ENCODE peak calls at places on chromosomes 12 and 14, in eight cellular contexts. V is SW480; S is BJ; E is iPS-NIHi11; D is lower leg skin; N is AG10803; M is stimulated activated CD4-positive, alpha-beta T cell treated with anti-CD3 and anti-CD28 coated beads, TNF-alpha, amount 100 ng/mL, for 48 hours; H is naive thymus-derived CD8-positive, alpha-beta T cell. X is an unnamed sample.

GRCh38 chr12:116492703-116493324 is 66.4 kb upstream of the MAP1LC3B2 start:
- DNase-seq in N (peak), S (no peak), V (peak), E (no peak), H (no peak), M (no peak), D (no peak), X (peak)

GRCh38 chr14:105999361-106000028 is 473.1 kb downstream of the TMEM121 start:
- DNase-seq in S (no peak), E (no peak), D (no peak), H (peak), N (peak), M (peak), V (peak), X (no peak)

GRCh38 chr14:92938235-92938875 is 15.4 kb downstream of the CHGA start:
- DNase-seq in E (no peak), H (no peak), V (no peak), M (no peak), D (no peak), N (no peak), S (no peak), X (no peak)

GRCh38 chr12:123035841-123036240 is 55.4 kb downstream of the ARL6IP4 start:
- DNase-seq in D (no peak), N (no peak), H (no peak), E (no peak), M (no peak), V (no peak), S (no peak), X (no peak)

GRCh38 chr14:73472182-73473114 is 14.1 kb upstream of the NUMB start:
- DNase-seq in M (no peak), S (no peak), H (no peak), D (peak), N (peak), E (peak), V (peak), X (peak)

GRCh38 chr12:131112016-131112415 is 158.3 kb downstream of the ADGRD1 start:
- DNase-seq in S (no peak), N (peak), M (no peak), D (no peak), V (no peak), H (no peak), E (no peak), X (peak)

GRCh38 chr12:107320031-107320928 is 226.9 kb upstream of the CRY1 start:
- DNase-seq in N (peak), S (no peak), E (peak), H (peak), D (peak), M (peak), V (peak), X (no peak)

GRCh38 chr12:51333536-51333935 is 9.6 kb upstream of the BIN2 start:
- DNase-seq in V (no peak), N (no peak), H (no peak), E (no peak), D (no peak), M (no peak), S (no peak), X (no peak)

GRCh38 chr12:100326208-100326607 is 30.7 kb upstream of the SLC17A8 start:
- DNase-seq in H (no peak), E (no peak), M (no peak), S (no peak), N (no peak), V (no peak), D (no peak), X (no peak)

GRCh38 chr12:56935157-56935556 is 949 bp upstream of the SDR9C7 start:
- DNase-seq in H (no peak), N (no peak), S (no peak), D (no peak), E (no peak), M (no peak), V (no peak), X (no peak)

GRCh38 chr14:104602933-104603325 is 1.6 kb downstream of the TMEM179 start:
- DNase-seq in D (no peak), S (no peak), N (no peak), H (no peak), M (no peak), V (no peak), E (no peak), X (no peak)

GRCh38 chr12:125773033-125773432 is 707.8 kb downstream of the AACS start:
- DNase-seq in D (no peak), V (peak), M (no peak), N (no peak), H (no peak), E (peak), S (no peak), X (no peak)

GRCh38 chr12:46342562-46343033 is 30.0 kb downstream of the SLC38A2 start:
- DNase-seq in D (no peak), H (peak), E (peak), S (no peak), N (peak), M (no peak), V (peak), X (peak)

GRCh38 chr14:80996049-80996901 is 40.9 kb downstream of the TSHR start:
- DNase-seq in E (peak), V (peak), N (peak), H (no peak), D (no peak), S (peak), M (no peak), X (peak)

GRCh38 chr12:50390284-50390683 is 6.1 kb downstream of the FAM186A start:
- DNase-seq in H (no peak), V (peak), S (peak), M (no peak), D (peak), E (no peak), N (peak), X (peak)

GRCh38 chr12:38417101-38417500 is 100.5 kb downstream of the ALG10B start:
- DNase-seq in M (no peak), E (no peak), D (no peak), V (no peak), S (no peak), H (no peak), N (no peak), X (no peak)

GRCh38 chr12:62625238-62625637 is 158.6 kb downstream of the MON2 start:
- DNase-seq in N (peak), S (no peak), V (no peak), M (no peak), H (no peak), E (no peak), D (no peak), X (peak)

GRCh38 chr14:105685003-105685402 is 158.6 kb downstream of the TMEM121 start:
- DNase-seq in M (no peak), S (no peak), H (no peak), D (no peak), N (no peak), E (no peak), V (no peak), X (no peak)

GRCh38 chr14:105313381-105314286 is 914 bp upstream of the PACS2 start:
- DNase-seq in S (no peak), E (no peak), M (no peak), V (peak), D (peak), N (peak), H (no peak), X (no peak)

GRCh38 chr12:49147384-49147783 is 16.2 kb upstream of the TUBA1B start:
- DNase-seq in D (no peak), V (no peak), H (no peak), N (no peak), S (no peak), M (no peak), E (no peak), X (no peak)

GRCh38 chr14:74667758-74668157 is 45.1 kb downstream of the AREL1 start:
- DNase-seq in M (no peak), V (no peak), H (no peak), N (peak), E (no peak), S (peak), D (no peak), X (no peak)

GRCh38 chr12:63753743-63754142 is 26.0 kb upstream of the RXYLT1 start:
- DNase-seq in S (no peak), D (no peak), E (no peak), N (no peak), M (no peak), V (no peak), H (no peak), X (peak)

GRCh38 chr12:6029401-6029800 is 84.3 kb upstream of the ANO2 start:
- DNase-seq in V (no peak), H (no peak), M (no peak), N (no peak), S (no peak), D (no peak), E (no peak), X (no peak)

GRCh38 chr14:56195727-56196126 is 77.5 kb downstream of the PELI2 start:
- DNase-seq in M (no peak), E (no peak), V (peak), N (peak), S (peak), D (no peak), H (no peak), X (peak)

GRCh38 chr12:51450816-51451215 is 26.2 kb downstream of the SLC4A8 start:
- DNase-seq in D (no peak), N (no peak), M (no peak), S (no peak), E (no peak), V (no peak), H (no peak), X (no peak)

GRCh38 chr12:19209636-19210035 is 80.1 kb downstream of the PLEKHA5 start:
- DNase-seq in H (no peak), V (no peak), E (no peak), M (no peak), S (no peak), N (peak), D (no peak), X (no peak)

GRCh38 chr14:86015511-86015910 is 485.6 kb downstream of the FLRT2 start:
- DNase-seq in E (no peak), S (no peak), N (no peak), V (no peak), M (no peak), H (no peak), D (no peak), X (no peak)

GRCh38 chr14:36797634-36798033 is 136.0 kb downstream of the PAX9 start:
- DNase-seq in N (no peak), D (no peak), M (no peak), E (no peak), V (no peak), S (no peak), H (no peak), X (no peak)

GRCh38 chr12:3150308-3150670 is 73.1 kb downstream of the TSPAN9 start:
- DNase-seq in E (no peak), M (no peak), D (no peak), V (no peak), S (no peak), H (no peak), N (no peak), X (no peak)

GRCh38 chr12:84772281-84772680 is 140.3 kb downstream of the SLC6A15 start:
- DNase-seq in H (no peak), D (no peak), N (peak), V (no peak), E (no peak), S (no peak), M (no peak), X (no peak)

GRCh38 chr14:84885061-84885460 is 644.9 kb upstream of the FLRT2 start:
- DNase-seq in D (no peak), M (no peak), E (no peak), S (no peak), N (no peak), V (no peak), H (no peak), X (no peak)

GRCh38 chr12:128817115-128818015 is 6.4 kb downstream of the SLC15A4 start:
- DNase-seq in E (no peak), H (no peak), D (no peak), N (peak), V (peak), S (no peak), M (no peak), X (no peak)

GRCh38 chr12:132710062-132710421 is 600 bp upstream of the PGAM5 start:
- DNase-seq in N (no peak), D (peak), V (no peak), E (no peak), H (no peak), S (no peak), M (no peak), X (no peak)

GRCh38 chr12:51910691-51911090 is 3.4 kb downstream of the ACVRL1 start:
- DNase-seq in N (no peak), D (peak), M (no peak), S (no peak), E (no peak), V (no peak), H (no peak), X (no peak)

GRCh38 chr14:101955695-101956161 is 8.6 kb upstream of the DYNC1H1 start:
- DNase-seq in S (no peak), M (no peak), D (peak), H (no peak), V (no peak), E (no peak), N (no peak), X (no peak)

GRCh38 chr12:54394281-54394719 is 9.8 kb upstream of the ZNF385A start:
- DNase-seq in V (peak), M (no peak), H (peak), E (peak), N (peak), S (no peak), D (no peak), X (peak)

GRCh38 chr14:26008290-26008689 is 589.5 kb downstream of the NOVA1 start:
- DNase-seq in V (no peak), S (no peak), H (no peak), M (no peak), D (no peak), N (no peak), E (peak), X (no peak)

GRCh38 chr12:116990971-116991966 is 80.5 kb downstream of the FBXW8 start:
- DNase-seq in N (peak), V (no peak), H (no peak), D (no peak), M (no peak), E (no peak), S (peak), X (peak)

GRCh38 chr12:3564861-3565260 is 73.9 kb downstream of the PRMT8 start:
- DNase-seq in V (no peak), D (peak), M (no peak), S (no peak), N (no peak), H (no peak), E (no peak), X (no peak)

GRCh38 chr14:80930836-80931389 is 10.6 kb downstream of the CEP128 start:
- DNase-seq in N (peak), D (no peak), M (peak), V (peak), S (peak), E (no peak), H (peak), X (peak)